ENCODE peak calls at places on chromosome 4, in nine cellular contexts. One of them, this sample, is unnamed.
A peak's percentile ranks its signal among the peaks of the same experiment; 100 is the strongest.

GRCh38 chr4:57405359-57405758 is 295.2 kb upstream of the IGFBP7 start:
- DNase-seq in body of pancreas: no peak
- DNase-seq in A549: peak; percentile 13
- DNase-seq in tibial nerve: no peak
- DNase-seq in heart left ventricle: no peak
- DNase-seq in IMR-90: no peak
- DNase-seq in GM12892: no peak
- DNase-seq in endothelial cell of umbilical vein: no peak
- DNase-seq in HCT116: no peak
- DNase-seq in this sample: no peak

GRCh38 chr4:832536-832935 is 6.6 kb upstream of the CPLX1 start:
- DNase-seq in body of pancreas: no peak
- DNase-seq in A549: no peak
- DNase-seq in tibial nerve: no peak
- DNase-seq in heart left ventricle: no peak
- DNase-seq in IMR-90: no peak
- DNase-seq in GM12892: no peak
- DNase-seq in endothelial cell of umbilical vein: no peak
- DNase-seq in HCT116: no peak
- DNase-seq in this sample: no peak

GRCh38 chr4:161762796-161763195 is 401.0 kb downstream of the FSTL5 start:
- DNase-seq in body of pancreas: no peak
- DNase-seq in A549: peak; percentile 6
- DNase-seq in tibial nerve: no peak
- DNase-seq in heart left ventricle: no peak
- DNase-seq in IMR-90: peak; percentile 6
- DNase-seq in GM12892: no peak
- DNase-seq in endothelial cell of umbilical vein: peak; percentile 69
- DNase-seq in HCT116: no peak
- DNase-seq in this sample: no peak

GRCh38 chr4:53322696-53323095 is 43.2 kb downstream of the SCFD2 start:
- DNase-seq in body of pancreas: no peak
- DNase-seq in A549: no peak
- DNase-seq in tibial nerve: no peak
- DNase-seq in heart left ventricle: no peak
- DNase-seq in IMR-90: no peak
- DNase-seq in GM12892: no peak
- DNase-seq in endothelial cell of umbilical vein: peak; percentile 67
- DNase-seq in HCT116: no peak
- DNase-seq in this sample: no peak

GRCh38 chr4:184695178-184695896 is 38.6 kb downstream of the CENPU start:
- DNase-seq in body of pancreas: no peak
- DNase-seq in A549: no peak
- DNase-seq in tibial nerve: no peak
- DNase-seq in heart left ventricle: no peak
- DNase-seq in IMR-90: peak; percentile 19
- DNase-seq in GM12892: no peak
- DNase-seq in endothelial cell of umbilical vein: no peak
- DNase-seq in HCT116: no peak
- DNase-seq in this sample: no peak

GRCh38 chr4:26542996-26543395 is 40.9 kb upstream of the TBC1D19 start:
- DNase-seq in body of pancreas: no peak
- DNase-seq in A549: no peak
- DNase-seq in tibial nerve: no peak
- DNase-seq in heart left ventricle: no peak
- DNase-seq in IMR-90: peak; percentile 36
- DNase-seq in GM12892: no peak
- DNase-seq in endothelial cell of umbilical vein: peak; percentile 39
- DNase-seq in HCT116: no peak
- DNase-seq in this sample: no peak

GRCh38 chr4:2482693-2483092 is 13.8 kb downstream of the RNF4 start:
- DNase-seq in body of pancreas: peak; percentile 75
- DNase-seq in A549: no peak
- DNase-seq in tibial nerve: no peak
- DNase-seq in heart left ventricle: peak; percentile 65
- DNase-seq in IMR-90: peak; percentile 35
- DNase-seq in GM12892: peak; percentile 48
- DNase-seq in endothelial cell of umbilical vein: peak; percentile 68
- DNase-seq in HCT116: no peak
- DNase-seq in this sample: no peak

GRCh38 chr4:71520850-71521249 is 182.0 kb downstream of the SLC4A4 start:
- DNase-seq in body of pancreas: no peak
- DNase-seq in A549: no peak
- DNase-seq in tibial nerve: no peak
- DNase-seq in heart left ventricle: no peak
- DNase-seq in IMR-90: peak; percentile 5
- DNase-seq in GM12892: no peak
- DNase-seq in endothelial cell of umbilical vein: no peak
- DNase-seq in HCT116: no peak
- DNase-seq in this sample: no peak

GRCh38 chr4:16707874-16708273 is 190.6 kb downstream of the LDB2 start:
- DNase-seq in body of pancreas: no peak
- DNase-seq in A549: no peak
- DNase-seq in tibial nerve: no peak
- DNase-seq in heart left ventricle: no peak
- DNase-seq in IMR-90: peak; percentile 83
- DNase-seq in GM12892: no peak
- DNase-seq in endothelial cell of umbilical vein: no peak
- DNase-seq in HCT116: no peak
- DNase-seq in this sample: no peak

GRCh38 chr4:128835498-128836222 is 26.2 kb downstream of the JADE1 start:
- DNase-seq in body of pancreas: peak; percentile 90
- DNase-seq in A549: no peak
- DNase-seq in tibial nerve: no peak
- DNase-seq in heart left ventricle: peak; percentile 84
- DNase-seq in IMR-90: no peak
- DNase-seq in GM12892: no peak
- DNase-seq in endothelial cell of umbilical vein: no peak
- DNase-seq in HCT116: no peak
- DNase-seq in this sample: no peak

GRCh38 chr4:13481569-13481968 is 2.6 kb downstream of the RAB28 start:
- DNase-seq in body of pancreas: no peak
- DNase-seq in A549: peak; percentile 1
- DNase-seq in tibial nerve: no peak
- DNase-seq in heart left ventricle: no peak
- DNase-seq in IMR-90: peak; percentile 46
- DNase-seq in GM12892: no peak
- DNase-seq in endothelial cell of umbilical vein: peak; percentile 85
- DNase-seq in HCT116: no peak
- DNase-seq in this sample: peak; percentile 40

GRCh38 chr4:153233761-153234371 is 29.6 kb downstream of the TRIM2 start:
- DNase-seq in body of pancreas: no peak
- DNase-seq in A549: peak; percentile 38
- DNase-seq in tibial nerve: no peak
- DNase-seq in heart left ventricle: no peak
- DNase-seq in IMR-90: peak; percentile 93
- DNase-seq in GM12892: no peak
- DNase-seq in endothelial cell of umbilical vein: peak; percentile 31
- DNase-seq in HCT116: peak; percentile 78
- DNase-seq in this sample: no peak

GRCh38 chr4:144183165-144183564 is 42.6 kb upstream of the GYPA start:
- DNase-seq in body of pancreas: no peak
- DNase-seq in A549: no peak
- DNase-seq in tibial nerve: no peak
- DNase-seq in heart left ventricle: no peak
- DNase-seq in IMR-90: no peak
- DNase-seq in GM12892: no peak
- DNase-seq in endothelial cell of umbilical vein: no peak
- DNase-seq in HCT116: no peak
- DNase-seq in this sample: no peak

GRCh38 chr4:133178960-133179359 is 29.9 kb downstream of the PCDH10 start:
- DNase-seq in body of pancreas: no peak
- DNase-seq in A549: no peak
- DNase-seq in tibial nerve: no peak
- DNase-seq in heart left ventricle: no peak
- DNase-seq in IMR-90: peak; percentile 4
- DNase-seq in GM12892: no peak
- DNase-seq in endothelial cell of umbilical vein: no peak
- DNase-seq in HCT116: no peak
- DNase-seq in this sample: no peak

GRCh38 chr4:89044147-89044900 is 12.7 kb downstream of the FAM13A start:
- DNase-seq in body of pancreas: no peak
- DNase-seq in A549: no peak
- DNase-seq in tibial nerve: no peak
- DNase-seq in heart left ventricle: no peak
- DNase-seq in IMR-90: no peak
- DNase-seq in GM12892: no peak
- DNase-seq in endothelial cell of umbilical vein: no peak
- DNase-seq in HCT116: no peak
- DNase-seq in this sample: no peak

GRCh38 chr4:126405369-126405982 is 1090.7 kb downstream of the FAT4 start:
- DNase-seq in body of pancreas: no peak
- DNase-seq in A549: peak; percentile 1
- DNase-seq in tibial nerve: no peak
- DNase-seq in heart left ventricle: no peak
- DNase-seq in IMR-90: peak; percentile 39
- DNase-seq in GM12892: no peak
- DNase-seq in endothelial cell of umbilical vein: peak; percentile 26
- DNase-seq in HCT116: no peak
- DNase-seq in this sample: peak; percentile 9

GRCh38 chr4:156583265-156583664 is 388.3 kb downstream of the PDGFC start:
- DNase-seq in body of pancreas: no peak
- DNase-seq in A549: no peak
- DNase-seq in tibial nerve: no peak
- DNase-seq in heart left ventricle: no peak
- DNase-seq in IMR-90: no peak
- DNase-seq in GM12892: no peak
- DNase-seq in endothelial cell of umbilical vein: no peak
- DNase-seq in HCT116: no peak
- DNase-seq in this sample: no peak
- TF ChIP-seq POLR2A in body of pancreas: no peak
- TF ChIP-seq POLR2A in A549: no peak
- TF ChIP-seq POLR2A in tibial nerve: no peak
- TF ChIP-seq POLR2A in heart left ventricle: no peak
- TF ChIP-seq POLR2A in IMR-90: no peak
- TF ChIP-seq POLR2A in GM12892: no peak
- TF ChIP-seq POLR2A in endothelial cell of umbilical vein: no peak
- TF ChIP-seq POLR2A in HCT116: no peak
- TF ChIP-seq POLR2A in this sample: no peak

GRCh38 chr4:4289055-4289454 is 899 bp downstream of the LYAR start:
- DNase-seq in body of pancreas: no peak
- DNase-seq in A549: no peak
- DNase-seq in tibial nerve: no peak
- DNase-seq in heart left ventricle: no peak
- DNase-seq in IMR-90: no peak
- DNase-seq in GM12892: no peak
- DNase-seq in endothelial cell of umbilical vein: no peak
- DNase-seq in HCT116: no peak
- DNase-seq in this sample: peak; percentile 33

GRCh38 chr4:4289575-4289929 is 402 bp downstream of the LYAR start:
- DNase-seq in body of pancreas: peak; percentile 20
- DNase-seq in A549: no peak
- DNase-seq in tibial nerve: no peak
- DNase-seq in heart left ventricle: no peak
- DNase-seq in IMR-90: no peak
- DNase-seq in GM12892: peak; percentile 8
- DNase-seq in endothelial cell of umbilical vein: no peak
- DNase-seq in HCT116: no peak
- DNase-seq in this sample: peak; percentile 62

GRCh38 chr4:4293279-4293678 is 3.2 kb downstream of the ZBTB49 start:
- DNase-seq in body of pancreas: no peak
- DNase-seq in A549: no peak
- DNase-seq in tibial nerve: no peak
- DNase-seq in heart left ventricle: no peak
- DNase-seq in IMR-90: no peak
- DNase-seq in GM12892: no peak
- DNase-seq in endothelial cell of umbilical vein: no peak
- DNase-seq in HCT116: no peak
- DNase-seq in this sample: no peak

GRCh38 chr4:4288098-4288497 is 1.9 kb downstream of the LYAR start:
- DNase-seq in body of pancreas: no peak
- DNase-seq in A549: no peak
- DNase-seq in tibial nerve: no peak
- DNase-seq in heart left ventricle: no peak
- DNase-seq in IMR-90: no peak
- DNase-seq in GM12892: no peak
- DNase-seq in endothelial cell of umbilical vein: no peak
- DNase-seq in HCT116: no peak
- DNase-seq in this sample: no peak

GRCh38 chr4:4289930-4290850 is at the start of the genes LYAR and ZBTB49:
- DNase-seq in body of pancreas: peak; percentile 97
- DNase-seq in A549: peak; percentile 84
- DNase-seq in tibial nerve: peak; percentile 79
- DNase-seq in heart left ventricle: peak; percentile 94
- DNase-seq in IMR-90: peak; percentile 84
- DNase-seq in GM12892: peak; percentile 95
- DNase-seq in endothelial cell of umbilical vein: peak; percentile 94
- DNase-seq in HCT116: peak; percentile 76
- DNase-seq in this sample: peak; percentile 96
- TF ChIP-seq POLR2A in body of pancreas: peak; percentile 82
- TF ChIP-seq POLR2A in A549: peak; percentile 86
- TF ChIP-seq POLR2A in tibial nerve: peak; percentile 35
- TF ChIP-seq POLR2A in heart left ventricle: peak; percentile 71
- TF ChIP-seq POLR2A in IMR-90: no peak
- TF ChIP-seq POLR2A in GM12892: peak; percentile 91
- TF ChIP-seq POLR2A in endothelial cell of umbilical vein: peak; percentile 78
- TF ChIP-seq POLR2A in HCT116: peak; percentile 87
- TF ChIP-seq POLR2A in this sample: peak; percentile 82

GRCh38 chr4:38128478-38129451 is 168.6 kb downstream of the PTTG2 start:
- DNase-seq in body of pancreas: no peak
- DNase-seq in A549: peak; percentile 20
- DNase-seq in tibial nerve: no peak
- DNase-seq in heart left ventricle: no peak
- DNase-seq in IMR-90: peak; percentile 89
- DNase-seq in GM12892: no peak
- DNase-seq in endothelial cell of umbilical vein: no peak
- DNase-seq in HCT116: peak; percentile 42
- DNase-seq in this sample: no peak
- TF ChIP-seq POLR2A in body of pancreas: no peak
- TF ChIP-seq POLR2A in A549: no peak
- TF ChIP-seq POLR2A in tibial nerve: no peak
- TF ChIP-seq POLR2A in heart left ventricle: no peak
- TF ChIP-seq POLR2A in IMR-90: no peak
- TF ChIP-seq POLR2A in GM12892: no peak
- TF ChIP-seq POLR2A in endothelial cell of umbilical vein: no peak
- TF ChIP-seq POLR2A in HCT116: no peak
- TF ChIP-seq POLR2A in this sample: no peak

DNA sequence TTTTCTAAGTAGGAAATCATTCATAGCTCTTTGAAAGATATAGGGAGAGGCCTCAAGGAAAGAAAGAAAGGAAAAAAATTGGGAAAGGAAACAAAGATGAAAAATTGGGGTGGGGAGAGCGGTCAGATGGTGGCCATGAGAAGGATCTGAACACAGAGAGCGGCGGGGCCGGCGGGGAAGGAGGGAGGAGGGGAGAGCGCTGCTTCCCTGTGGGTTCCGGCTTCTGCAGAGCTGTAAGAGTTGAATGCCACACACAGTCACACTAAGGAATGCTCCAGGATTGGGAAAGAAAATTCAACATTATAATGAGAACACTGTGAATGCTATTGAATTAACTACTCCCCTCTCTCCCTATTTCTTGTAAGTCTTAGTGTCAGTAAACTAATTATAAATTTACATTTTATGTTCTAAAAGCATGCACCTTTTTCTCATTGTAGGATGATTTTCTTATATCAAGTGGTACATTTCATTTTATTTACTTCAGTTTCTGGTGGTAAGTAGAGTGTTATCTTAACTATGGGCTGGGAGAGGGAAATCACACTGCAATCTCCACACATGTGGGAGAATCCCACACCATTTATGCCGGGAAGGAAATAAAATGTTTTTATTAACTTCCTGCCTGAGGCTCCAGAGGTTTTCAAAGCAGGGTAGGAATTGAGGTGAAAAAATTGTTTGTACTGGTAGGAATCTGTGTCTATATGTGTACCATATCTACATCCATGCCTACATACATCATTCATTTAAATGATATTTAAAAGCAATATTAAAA is 894 bp downstream of the F11 start:
- DNase-seq in body of pancreas: peak; percentile 77
- DNase-seq in A549: no peak
- DNase-seq in tibial nerve: no peak
- DNase-seq in heart left ventricle: no peak
- DNase-seq in IMR-90: peak; percentile 36
- DNase-seq in GM12892: no peak
- DNase-seq in endothelial cell of umbilical vein: no peak
- DNase-seq in HCT116: no peak
- DNase-seq in this sample: no peak
- TF ChIP-seq POLR2A in body of pancreas: peak; percentile 68
- TF ChIP-seq POLR2A in A549: no peak
- TF ChIP-seq POLR2A in tibial nerve: no peak
- TF ChIP-seq POLR2A in heart left ventricle: no peak
- TF ChIP-seq POLR2A in IMR-90: no peak
- TF ChIP-seq POLR2A in GM12892: no peak
- TF ChIP-seq POLR2A in endothelial cell of umbilical vein: no peak
- TF ChIP-seq POLR2A in HCT116: no peak
- TF ChIP-seq POLR2A in this sample: no peak

This sample was measured in erythroblast.